ENCODE peak calls at places on chromosomes 16 and 17, in five cellular contexts. D, T, U, G and L are unnamed samples.

GRCh38 chr17:37483311-37484039 is 6.2 kb upstream of the DUSP14 start:
- DNase-seq in G (peak), T (peak), U (peak), D (no peak), L (no peak)

GRCh38 chr16:16830401-16830800 is 451.5 kb downstream of the NPIPA7 start:
- DNase-seq in G (no peak), D (no peak), T (no peak), U (no peak), L (no peak)

GRCh38 chr17:39194985-39195524 is 2.4 kb downstream of the CACNB1 start:
- DNase-seq in T (no peak), U (no peak), G (no peak), D (no peak), L (no peak)

GRCh38 chr16:15961060-15961511 is 11.7 kb downstream of the ABCC1 start:
- DNase-seq in D (no peak), U (peak), T (peak), G (no peak), L (no peak)

GRCh38 chr17:39244016-39244599 is 18.4 kb upstream of the STAC2 start:
- DNase-seq in U (no peak), D (no peak), T (peak), G (peak), L (no peak)

GRCh38 chr16:19884021-19884485 is 595 bp downstream of the GPRC5B start:
- DNase-seq in D (peak), U (no peak), T (no peak), G (peak), L (no peak)

GRCh38 chr16:20767577-20767976 is 3.8 kb downstream of the ACSM3 start:
- DNase-seq in G (no peak), U (no peak), T (no peak), D (no peak), L (no peak)

GRCh38 chr17:66814026-66814425 is 20.9 kb upstream of the CACNG5 start:
- DNase-seq in G (peak), D (no peak), T (no peak), U (no peak), L (no peak)

GRCh38 chr16:27471661-27472060 is 69.7 kb downstream of the IL21R start:
- DNase-seq in G (no peak), T (no peak), U (no peak), D (no peak), L (no peak)

GRCh38 chr16:68420366-68420765 is 27.9 kb downstream of the SMPD3 start:
- DNase-seq in U (no peak), D (no peak), T (no peak), G (no peak), L (no peak)

GRCh38 chr16:68414581-68414980 is 33.7 kb downstream of the SMPD3 start:
- DNase-seq in D (no peak), G (no peak), T (no peak), U (no peak), L (no peak)

GRCh38 chr16:68412061-68412460 is 36.2 kb downstream of the SMPD3 start:
- DNase-seq in U (no peak), G (no peak), T (no peak), D (no peak), L (no peak)

GRCh38 chr16:68417711-68418301 is 30.5 kb downstream of the SMPD3 start:
- DNase-seq in D (peak), T (peak), G (no peak), U (no peak), L (peak)

GRCh38 chr16:68416057-68417046 is 32.0 kb downstream of the SMPD3 start:
- DNase-seq in D (peak), T (no peak), U (no peak), G (no peak), L (peak)
- H3K4me3 ChIP-seq in D (no peak), T (no peak), U (no peak), G (no peak), L (no peak)

GRCh38 chr16:23597003-23597756 is 1.1 kb upstream of the NDUFAB1 start:
- DNase-seq in G (peak), T (peak), D (peak), U (no peak), L (peak)
- TF ChIP-seq CTCF in G (no peak), T (peak), D (no peak), U (no peak), L (no peak)

DNA sequence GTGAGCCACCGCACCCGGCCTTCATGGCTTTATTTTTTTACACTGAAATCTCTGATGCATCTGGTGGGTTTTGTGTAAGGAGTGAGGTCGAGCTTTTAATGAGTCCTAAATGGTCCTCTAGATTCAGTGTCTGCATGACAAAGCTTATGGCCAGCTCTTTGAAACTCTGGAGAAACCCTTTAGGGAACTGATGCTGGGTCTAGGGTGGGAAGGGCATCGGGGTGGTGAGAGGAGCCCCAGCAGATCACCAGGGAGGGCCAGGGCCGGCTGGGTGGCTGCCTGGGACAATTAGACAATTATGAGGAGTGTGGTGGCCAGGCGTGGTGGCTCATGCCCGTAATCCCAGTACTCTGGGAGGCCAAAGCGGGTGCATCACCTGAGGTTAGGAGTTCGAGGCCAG is 93.9 kb downstream of the SEC14L1 start:
- DNase-seq in D (no peak), G (no peak), U (no peak), T (no peak), L (no peak)
- H3K4me3 ChIP-seq in D (no peak), G (peak), U (peak), T (no peak), L (no peak)

GRCh38 chr16:13895516-13895915 is 24.4 kb upstream of the ERCC4 start:
- DNase-seq in T (no peak), U (no peak), D (no peak), G (no peak), L (no peak)

GRCh38 chr16:13898233-13898632 is 21.7 kb upstream of the ERCC4 start:
- DNase-seq in U (no peak), T (no peak), D (no peak), G (no peak), L (no peak)

GRCh38 chr16:13897806-13898205 is 22.1 kb upstream of the ERCC4 start:
- DNase-seq in U (no peak), T (no peak), D (no peak), G (no peak), L (no peak)

GRCh38 chr16:13892301-13892700 is 27.7 kb upstream of the ERCC4 start:
- DNase-seq in U (no peak), G (no peak), D (no peak), T (no peak), L (no peak)

DNA sequence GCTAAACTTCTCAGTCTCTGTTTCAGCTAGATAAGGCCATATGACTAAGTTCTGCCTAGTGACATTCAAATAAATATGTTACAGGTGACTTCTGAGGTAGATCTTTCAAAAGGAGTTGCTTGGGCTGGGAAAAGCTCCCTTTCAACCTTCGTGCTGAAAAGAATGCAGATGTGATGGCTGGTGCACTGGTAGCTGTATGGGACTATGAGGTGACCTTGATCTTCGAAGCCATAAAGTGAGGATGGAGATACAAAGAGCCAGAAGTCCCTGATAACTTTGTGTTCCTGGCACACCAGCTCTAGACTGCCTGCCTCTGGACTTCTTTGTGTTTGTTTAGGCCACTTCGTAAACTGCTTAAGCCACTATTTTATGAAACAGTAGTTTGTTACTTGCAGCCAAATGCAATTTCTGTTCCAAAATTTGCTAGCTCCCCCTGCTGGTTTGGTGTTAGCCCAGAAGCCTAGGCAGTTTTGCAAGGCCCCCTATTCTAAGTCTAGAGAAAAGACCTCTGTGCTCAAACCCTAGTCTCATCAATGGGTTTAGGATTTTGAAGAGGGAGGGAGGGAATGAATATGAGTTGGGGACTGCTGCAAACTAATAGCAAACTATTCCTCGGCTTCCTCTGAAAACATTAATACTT is 23.3 kb upstream of the ERCC4 start:
- DNase-seq in G (no peak), T (no peak), U (no peak), D (no peak), L (no peak)
- TF ChIP-seq CTCF in G (no peak), T (peak), U (peak), D (no peak), L (peak)

DNA sequence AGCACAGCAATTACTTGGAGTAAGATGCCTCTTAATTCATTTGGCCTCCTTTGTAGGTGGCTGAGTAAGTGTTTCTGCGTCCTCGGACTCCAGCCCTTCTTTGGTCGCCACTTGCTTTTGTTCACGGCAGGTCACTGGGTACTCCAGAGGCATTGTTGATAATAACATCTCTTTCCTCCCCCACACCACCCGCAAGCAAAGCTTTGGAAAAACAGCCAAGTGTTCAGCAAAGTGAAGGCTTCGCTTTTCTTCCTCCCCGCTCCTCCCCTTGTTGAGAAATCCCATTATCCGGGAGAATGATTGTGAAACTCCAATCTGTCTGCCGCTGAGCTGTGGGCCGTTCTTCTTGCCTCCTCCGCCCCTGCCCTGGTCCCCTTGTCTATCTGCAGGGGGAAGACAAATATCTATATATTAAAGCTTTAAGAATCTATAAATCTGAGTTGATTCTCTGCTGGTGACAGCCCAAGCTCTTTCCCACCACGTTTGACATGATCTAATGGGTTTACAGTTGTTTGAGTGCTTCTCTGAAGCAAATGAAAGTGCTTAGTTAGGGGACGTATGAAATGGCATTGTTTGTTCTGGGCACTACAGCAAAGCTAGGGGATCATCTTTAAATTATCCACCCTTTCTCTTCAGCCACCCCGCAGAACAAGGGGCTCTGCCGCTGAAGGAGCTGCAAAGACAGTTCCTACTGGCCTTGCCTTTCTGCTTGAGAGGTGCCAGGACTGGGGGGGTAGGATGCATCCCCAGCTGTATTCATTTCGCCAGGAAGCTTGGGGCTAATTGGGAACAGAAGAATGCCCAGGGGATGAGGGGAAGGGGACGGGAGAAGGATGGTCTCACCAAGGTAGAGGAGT is 167.1 kb downstream of the CCDC182 start:
- DNase-seq in U (peak), D (peak), T (peak), G (peak), L (peak)
- H3K4me3 ChIP-seq in U (peak), D (no peak), T (peak), G (peak), L (no peak)

GRCh38 chr17:58447039-58447975 is 30.0 kb upstream of the RNF43 start:
- DNase-seq in T (peak), U (peak), G (no peak), D (peak), L (peak)
- TF ChIP-seq CTCF in T (peak), U (peak), G (no peak), D (peak), L (peak)

DNA sequence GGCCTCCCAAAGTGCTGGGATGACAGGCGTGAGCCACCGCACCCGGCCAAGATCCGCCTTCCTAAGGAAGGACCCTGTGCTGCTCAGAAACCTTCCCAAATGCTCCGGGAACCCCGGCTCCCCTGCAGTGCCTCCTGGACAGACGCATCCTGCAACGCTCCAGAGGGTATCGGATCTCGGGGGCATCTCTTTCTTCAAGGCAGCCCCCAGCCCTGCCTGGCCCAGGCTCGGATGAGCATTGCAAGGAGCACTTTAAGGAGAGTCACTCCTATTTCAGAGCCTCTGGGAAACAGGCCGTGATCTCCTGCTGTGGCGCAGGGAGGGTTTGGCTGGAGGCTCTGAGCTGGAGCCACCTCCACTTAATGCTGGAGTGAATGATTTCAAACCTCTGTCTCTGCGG is 17.2 kb upstream of the ABR start:
- DNase-seq in U (no peak), G (no peak), D (no peak), T (no peak), L (no peak)
- H3K4me3 ChIP-seq in U (no peak), G (no peak), D (no peak), T (no peak), L (no peak)

GRCh38 chr17:61249649-61250301 is 149.9 kb upstream of the TBX2 start:
- DNase-seq in D (no peak), T (no peak), G (no peak), U (no peak), L (no peak)

GRCh38 chr17:61250335-61250890 is 149.2 kb upstream of the TBX2 start:
- DNase-seq in G (no peak), D (no peak), U (peak), T (peak), L (peak)

GRCh38 chr17:61253937-61254677 is 145.5 kb upstream of the TBX2 start:
- DNase-seq in U (no peak), G (no peak), T (no peak), D (no peak), L (no peak)

GRCh38 chr17:61253293-61253801 is 146.3 kb upstream of the TBX2 start:
- DNase-seq in U (no peak), D (peak), G (no peak), T (no peak), L (no peak)

DNA sequence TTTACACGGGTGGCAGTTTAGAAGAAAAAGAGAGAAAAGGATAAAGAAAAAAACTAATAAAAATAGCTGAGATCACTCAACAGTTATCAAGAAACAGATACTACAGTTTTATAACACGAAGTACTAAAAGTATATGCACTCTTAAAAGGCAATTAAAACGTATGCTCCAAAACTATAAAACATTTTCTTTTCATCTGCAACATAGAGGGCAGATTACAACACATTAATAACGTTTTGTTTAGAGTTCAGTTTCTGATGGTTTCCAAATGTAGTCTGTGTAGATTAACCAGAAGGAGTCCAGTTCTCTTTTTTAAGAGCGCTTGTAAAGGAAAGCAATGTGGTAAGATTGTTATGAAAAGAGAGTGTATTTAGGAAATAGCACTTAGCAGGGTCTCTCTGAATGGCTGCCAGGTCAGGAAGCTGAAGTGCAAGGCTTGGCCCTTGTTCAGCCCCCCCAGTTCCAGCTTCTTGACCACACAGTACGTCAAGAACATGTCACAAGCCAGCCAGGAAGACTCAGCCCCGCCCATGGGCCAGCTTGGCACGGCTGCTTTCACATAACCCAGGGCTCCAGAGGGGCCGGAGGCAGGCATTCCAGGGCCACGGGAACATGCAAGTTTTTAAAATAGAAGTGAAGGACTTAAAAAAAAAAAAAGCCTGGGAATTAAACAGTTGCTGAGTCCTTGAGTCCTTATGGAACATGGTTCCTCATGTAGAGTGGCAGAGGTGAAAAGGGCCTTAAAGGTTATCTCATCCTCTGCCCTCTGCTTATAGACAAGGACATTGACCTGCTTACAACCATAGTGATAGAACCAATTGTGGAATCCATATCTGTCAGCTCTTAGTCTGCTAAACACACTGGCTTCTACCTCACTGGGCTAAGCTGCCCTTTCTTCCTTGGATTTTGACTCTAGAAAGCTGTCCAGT is 147.4 kb upstream of the TBX2 start:
- DNase-seq in T (peak), G (peak), U (peak), D (peak), L (no peak)
- TF ChIP-seq CTCF in T (no peak), G (no peak), U (no peak), D (no peak), L (no peak)

DNA sequence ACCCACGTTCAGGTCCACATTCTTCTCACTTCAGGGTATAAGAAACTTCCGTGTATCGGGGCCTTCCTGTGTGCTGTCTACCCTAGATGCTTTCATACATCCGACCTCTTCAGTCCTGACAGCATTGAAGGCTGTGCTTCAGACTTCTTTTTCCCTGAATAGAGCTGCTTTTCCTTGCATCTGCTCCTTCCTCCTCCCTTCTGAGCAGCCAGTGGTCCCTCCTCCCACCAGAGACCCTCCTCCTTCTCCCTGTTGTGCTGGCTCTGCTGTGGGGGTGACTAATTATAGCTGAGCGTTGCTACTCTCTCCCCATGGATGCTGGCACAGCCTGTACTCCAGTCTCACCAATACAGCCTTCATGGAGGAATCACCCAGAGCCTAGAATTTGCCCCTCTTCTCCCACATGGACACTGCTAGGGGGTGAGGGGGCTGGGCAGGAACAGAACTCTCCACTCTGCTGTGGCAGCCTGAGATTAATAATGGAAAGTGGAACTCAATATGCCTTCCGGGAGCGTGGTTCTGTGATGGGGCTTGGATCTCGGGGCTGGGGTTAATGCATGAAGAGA is 1.1 kb downstream of the SLC9A5 start:
- DNase-seq in D (no peak), T (peak), G (peak), U (no peak), L (no peak)
- H3K4me3 ChIP-seq in D (no peak), T (peak), G (no peak), U (peak), L (no peak)